ENCODE peak calls at places on chromosomes 16 and 17, in ten cellular contexts. I is left ventricle myocardium inferior, W is BE2C, D is ovary, Q is transverse colon, K is neural progenitor cell, N is hepatocyte, H is heart left ventricle, V is kidney, X is colonic mucosa. F is an unnamed sample. For H3K36me3, the result is how much of the 10 kb centered on the place peaks cover.

GRCh38 chr17:57523926-57524634 is 221.0 kb downstream of the CCDC182 start:
- DNase-seq in I (peak), W (no peak), D (no peak), Q (no peak), K (no peak), N (no peak), H (peak), V (peak), X (peak), F (no peak)

GRCh38 chr17:83013779-83014117 is 65.7 kb upstream of the METRNL start:
- DNase-seq in I (no peak), W (no peak), D (no peak), Q (no peak), K (no peak), N (no peak), H (no peak), V (no peak), X (no peak), F (no peak)

GRCh38 chr16:84175351-84176081 is 11.3 kb downstream of the TAF1C start:
- DNase-seq in I (no peak), W (peak), D (peak), Q (peak), K (peak), N (peak), H (peak), V (no peak), X (peak), F (peak)

GRCh38 chr17:5499790-5500189 is 13.4 kb downstream of the MIS12 start:
- DNase-seq in I (no peak), W (no peak), D (peak), Q (no peak), K (peak), N (peak), H (no peak), V (peak), X (no peak), F (peak)

GRCh38 chr16:22065252-22065651 is 27.1 kb upstream of the VWA3A start:
- DNase-seq in I (no peak), W (no peak), D (no peak), Q (no peak), K (no peak), N (no peak), H (no peak), V (no peak), X (no peak), F (no peak)

GRCh38 chr16:68100504-68100903 is 15.3 kb downstream of the NFATC3 start:
- DNase-seq in I (no peak), W (no peak), D (no peak), Q (no peak), K (no peak), N (no peak), H (no peak), V (no peak), X (no peak), F (no peak)

GRCh38 chr16:9012848-9013507 is 49.3 kb upstream of the USP7 start:
- DNase-seq in I (no peak), W (peak), D (no peak), Q (no peak), K (peak), N (peak), H (peak), V (peak), X (no peak), F (peak)

GRCh38 chr17:70119961-70120360 is 44.9 kb downstream of the KCNJ16 start:
- DNase-seq in I (no peak), W (no peak), D (no peak), Q (no peak), K (no peak), N (no peak), H (no peak), V (no peak), X (no peak), F (no peak)

GRCh38 chr17:28370035-28370743 is at the start of gene VTN:
- DNase-seq in I (peak), W (peak), D (no peak), Q (no peak), K (peak), N (peak), H (peak), V (peak), X (no peak), F (peak)

GRCh38 chr16:10123141-10123540 is 59.1 kb downstream of the GRIN2A start:
- DNase-seq in I (no peak), W (no peak), D (no peak), Q (no peak), K (no peak), N (no peak), H (no peak), V (no peak), X (no peak), F (no peak)

GRCh38 chr17:31171711-31172110 is 76.9 kb downstream of the NF1 start:
- DNase-seq in I (no peak), W (no peak), D (no peak), Q (no peak), K (no peak), N (no peak), H (no peak), V (no peak), X (no peak), F (no peak)
- H3K36me3 ChIP-seq in I (under half), W (under half), D (under half), Q (under half), K (under half), N (under half), H (under half), V (under half), X (under half), F (under half)

GRCh38 chr16:28984619-28985135 is at the start of gene LAT:
- DNase-seq in I (no peak), W (no peak), D (no peak), Q (peak), K (no peak), N (no peak), H (peak), V (no peak), X (peak), F (peak)
- H3K4me3 ChIP-seq in I (no peak), W (no peak), D (no peak), Q (no peak), K (no peak), N (no peak), H (no peak), V (no peak), X (peak), F (no peak)

DNA sequence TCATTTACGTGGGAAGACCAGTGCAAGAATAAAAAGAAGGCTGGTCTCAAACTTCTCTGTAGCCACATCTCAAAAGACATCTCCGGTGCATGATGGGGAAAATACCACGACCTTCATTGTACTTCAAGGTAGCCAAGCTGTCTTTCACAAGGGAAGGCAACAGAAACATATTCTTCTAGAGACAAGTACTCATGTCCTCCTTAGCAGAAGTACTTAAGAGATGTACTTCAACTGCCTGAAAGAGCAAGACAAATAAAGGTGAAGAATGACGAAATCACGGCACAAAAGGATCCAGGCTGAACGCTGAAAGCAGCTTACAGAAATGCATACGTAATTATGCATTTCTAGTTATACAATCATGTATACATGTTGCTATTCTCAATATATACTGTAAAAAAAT is 124.1 kb upstream of the RCVRN start:
- DNase-seq in I (no peak), W (no peak), D (no peak), Q (no peak), K (no peak), N (no peak), H (no peak), V (no peak), X (no peak), F (no peak)
- H3K36me3 ChIP-seq in I (under half), W (under half), D (under half), Q (under half), K (under half), N (under half), H (under half), V (under half), X (under half), F (under half)

GRCh38 chr17:50560185-50560824 is at the start of gene CACNA1G:
- DNase-seq in I (peak), W (peak), D (peak), Q (peak), K (peak), N (peak), H (peak), V (peak), X (peak), F (peak)

GRCh38 chr17:50559674-50560184 is 786 bp upstream of the CACNA1G start:
- DNase-seq in I (peak), W (no peak), D (peak), Q (peak), K (peak), N (peak), H (peak), V (no peak), X (peak), F (peak)

GRCh38 chr17:50558581-50558954 is 1.9 kb upstream of the CACNA1G start:
- DNase-seq in I (no peak), W (no peak), D (no peak), Q (no peak), K (no peak), N (no peak), H (no peak), V (no peak), X (no peak), F (no peak)

GRCh38 chr17:50558091-50558490 is 2.4 kb upstream of the CACNA1G start:
- DNase-seq in I (no peak), W (no peak), D (no peak), Q (no peak), K (no peak), N (no peak), H (no peak), V (no peak), X (no peak), F (no peak)

GRCh38 chr17:50558955-50559614 is 1.4 kb upstream of the CACNA1G start:
- DNase-seq in I (no peak), W (no peak), D (peak), Q (no peak), K (peak), N (peak), H (no peak), V (no peak), X (peak), F (peak)
- H3K4me3 ChIP-seq in I (peak), W (no peak), D (no peak), Q (no peak), K (peak), N (no peak), H (peak), V (no peak), X (no peak), F (peak)

DNA sequence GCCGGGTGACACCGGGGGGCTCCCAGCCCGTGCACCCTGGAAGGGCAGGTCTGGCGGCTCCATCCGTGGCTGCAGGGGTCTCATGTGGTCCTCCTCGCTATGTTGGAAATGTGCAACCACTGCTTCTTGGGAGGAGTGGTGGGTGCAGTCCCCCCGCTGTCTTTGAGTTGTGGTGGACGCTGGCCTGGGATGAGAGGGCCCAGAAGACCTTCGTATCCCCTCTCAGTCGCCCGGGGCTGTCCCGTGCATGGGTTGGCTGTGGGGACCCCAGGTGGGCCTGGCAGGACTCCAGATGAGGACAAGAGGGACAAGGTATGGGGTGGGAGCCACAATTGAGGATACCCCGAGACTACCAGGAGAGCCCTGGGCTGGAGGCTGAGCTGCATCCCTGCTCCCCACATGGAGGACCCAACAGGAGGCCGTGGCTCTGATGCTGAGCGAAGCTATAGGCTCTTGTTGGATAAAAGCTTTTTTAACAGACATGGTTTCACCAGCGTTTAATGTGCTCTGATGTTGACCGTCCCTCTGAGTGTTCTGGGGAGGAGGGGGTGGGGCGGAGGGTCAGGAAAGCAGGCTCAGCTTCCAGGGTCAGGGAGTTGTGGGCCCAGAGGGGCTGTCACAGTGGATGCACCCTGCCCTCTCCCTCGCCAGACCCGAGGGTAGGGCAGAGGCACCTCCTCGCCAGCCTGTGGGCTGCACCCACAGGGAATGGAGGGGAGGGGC is 5.5 kb downstream of the SPATA2L start:
- DNase-seq in I (no peak), W (no peak), D (peak), Q (no peak), K (no peak), N (peak), H (no peak), V (peak), X (no peak), F (peak)
- H3K36me3 ChIP-seq in I (under half), W (under half), D (under half), Q (under half), K (under half), N (under half), H (under half), V (under half), X (under half), F (under half)

GRCh38 chr16:2691491-2692248 is 9.3 kb downstream of the KCTD5 start:
- DNase-seq in I (peak), W (no peak), D (no peak), Q (no peak), K (no peak), N (no peak), H (peak), V (peak), X (no peak), F (peak)
- H3K4me3 ChIP-seq in I (peak), W (no peak), D (no peak), Q (no peak), K (no peak), N (no peak), H (peak), V (no peak), X (no peak), F (no peak)

GRCh38 chr17:80359422-80360110 is 55.4 kb upstream of the ENDOV start:
- DNase-seq in I (no peak), W (no peak), D (no peak), Q (no peak), K (no peak), N (no peak), H (no peak), V (no peak), X (no peak), F (no peak)
- H3K36me3 ChIP-seq in I (half or more), W (under half), D (under half), Q (under half), K (under half), N (under half), H (under half), V (under half), X (under half), F (under half)

GRCh38 chr17:68516732-68517131 is 4.5 kb downstream of the PRKAR1A start:
- DNase-seq in I (no peak), W (no peak), D (no peak), Q (no peak), K (no peak), N (no peak), H (no peak), V (no peak), X (no peak), F (no peak)

GRCh38 chr17:68513932-68514331 is 1.7 kb downstream of the PRKAR1A start:
- DNase-seq in I (no peak), W (no peak), D (no peak), Q (no peak), K (no peak), N (no peak), H (no peak), V (no peak), X (no peak), F (no peak)

GRCh38 chr17:68515238-68515637 is 3.0 kb downstream of the PRKAR1A start:
- DNase-seq in I (no peak), W (no peak), D (no peak), Q (no peak), K (peak), N (no peak), H (peak), V (no peak), X (no peak), F (no peak)

GRCh38 chr17:68512967-68513474 is 791 bp downstream of the PRKAR1A start:
- DNase-seq in I (no peak), W (no peak), D (no peak), Q (peak), K (peak), N (peak), H (peak), V (no peak), X (peak), F (peak)

GRCh38 chr17:68514809-68515208 is 2.6 kb downstream of the PRKAR1A start:
- DNase-seq in I (no peak), W (no peak), D (no peak), Q (no peak), K (no peak), N (peak), H (no peak), V (no peak), X (no peak), F (no peak)
- H3K4me3 ChIP-seq in I (peak), W (peak), D (no peak), Q (no peak), K (peak), N (peak), H (peak), V (peak), X (peak), F (no peak)

GRCh38 chr17:8522577-8522976 is 86.9 kb downstream of the NDEL1 start:
- DNase-seq in I (no peak), W (no peak), D (no peak), Q (no peak), K (no peak), N (no peak), H (no peak), V (no peak), X (no peak), F (no peak)

GRCh38 chr17:8518346-8518745 is 82.7 kb downstream of the NDEL1 start:
- DNase-seq in I (no peak), W (no peak), D (no peak), Q (no peak), K (no peak), N (peak), H (no peak), V (no peak), X (no peak), F (no peak)

GRCh38 chr17:8518858-8519257 is 83.2 kb downstream of the NDEL1 start:
- DNase-seq in I (no peak), W (no peak), D (no peak), Q (no peak), K (no peak), N (no peak), H (no peak), V (no peak), X (no peak), F (no peak)

DNA sequence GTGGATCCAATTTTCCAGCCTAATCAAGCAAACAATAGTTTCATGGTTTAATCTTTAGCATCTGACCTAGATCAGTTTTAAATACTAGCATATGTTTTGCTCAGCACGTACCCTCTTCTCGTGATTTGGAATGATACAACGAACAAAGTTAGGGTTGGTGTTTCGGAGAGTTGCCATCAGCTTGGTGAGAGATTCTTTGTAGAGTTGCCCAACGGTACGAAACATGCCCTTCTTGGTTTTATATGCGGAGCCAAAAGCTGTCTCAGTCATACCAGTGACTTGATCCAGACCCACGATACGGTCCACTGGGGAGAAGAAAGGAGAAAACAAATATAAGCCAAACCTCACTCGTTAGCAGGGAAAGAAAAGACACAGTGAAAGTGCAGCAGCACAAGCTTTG is 85.3 kb downstream of the NDEL1 start:
- DNase-seq in I (no peak), W (no peak), D (no peak), Q (no peak), K (no peak), N (no peak), H (no peak), V (no peak), X (no peak), F (no peak)
- H3K36me3 ChIP-seq in I (under half), W (under half), D (under half), Q (under half), K (under half), N (under half), H (under half), V (under half), X (under half), F (under half)